ENCODE peak calls at places on chromosomes 16 and 17, in seven cellular contexts. S, H, Y, R, I, K and T are unnamed samples.

GRCh38 chr17:49910094-49910857 is 58.7 kb upstream of the DLX4 start:
- DNase-seq in S (peak; percentile 90), H (no peak), Y (no peak), R (no peak), I (no peak), K (peak; percentile 24), T (peak; percentile 78)

GRCh38 chr17:14719942-14720341 is 419.1 kb downstream of the HS3ST3B1 start:
- DNase-seq in S (no peak), H (no peak), Y (no peak), R (no peak), I (no peak), K (no peak), T (no peak)

GRCh38 chr16:12906271-12906670 is 4.9 kb downstream of the SHISA9 start:
- DNase-seq in S (no peak), H (no peak), Y (no peak), R (no peak), I (no peak), K (no peak), T (no peak)

GRCh38 chr17:64084086-64084939 is 45.6 kb downstream of the ERN1 start:
- DNase-seq in S (peak; percentile 64), H (peak; percentile 43), Y (no peak), R (no peak), I (no peak), K (peak; percentile 68), T (no peak)

GRCh38 chr17:49327835-49328784 is 33.9 kb downstream of the ZNF652 start:
- DNase-seq in S (no peak), H (peak; percentile 9), Y (no peak), R (peak; percentile 49), I (no peak), K (no peak), T (no peak)

GRCh38 chr16:31050280-31051030 is 17.1 kb downstream of the STX4 start:
- DNase-seq in S (no peak), H (no peak), Y (no peak), R (no peak), I (no peak), K (no peak), T (no peak)

GRCh38 chr17:43905985-43906852 is 1.1 kb downstream of the MPP2 start:
- DNase-seq in S (peak; percentile 94), H (peak; percentile 45), Y (no peak), R (peak; percentile 14), I (peak; percentile 77), K (peak; percentile 45), T (peak; percentile 92)

GRCh38 chr17:40130352-40131042 is 8.7 kb downstream of the MSL1 start:
- DNase-seq in S (no peak), H (no peak), Y (no peak), R (peak; percentile 77), I (no peak), K (peak; percentile 61), T (no peak)

GRCh38 chr17:47275245-47275984 is 21.8 kb downstream of the ITGB3 start:
- DNase-seq in S (peak; percentile 82), H (peak; percentile 84), Y (no peak), R (no peak), I (peak; percentile 36), K (peak; percentile 70), T (peak; percentile 89)

GRCh38 chr16:19415461-19415860 is 2.2 kb upstream of the TMC5 start:
- DNase-seq in S (no peak), H (no peak), Y (no peak), R (no peak), I (no peak), K (no peak), T (no peak)

GRCh38 chr17:29906969-29907368 is 23.1 kb downstream of the SSH2 start:
- DNase-seq in S (no peak), H (no peak), Y (no peak), R (no peak), I (no peak), K (no peak), T (no peak)

GRCh38 chr17:50062323-50063243 is 6.7 kb downstream of the ITGA3 start:
- DNase-seq in S (no peak), H (peak; percentile 73), Y (no peak), R (peak; percentile 66), I (no peak), K (peak; percentile 78), T (no peak)

GRCh38 chr16:25013751-25014499 is 1.2 kb downstream of the ARHGAP17 start:
- DNase-seq in S (no peak), H (no peak), Y (no peak), R (no peak), I (no peak), K (no peak), T (no peak)

GRCh38 chr17:49337900-49338299 is 24.1 kb downstream of the ZNF652 start:
- DNase-seq in S (no peak), H (peak; percentile 70), Y (no peak), R (no peak), I (no peak), K (no peak), T (no peak)

GRCh38 chr17:38869647-38870258 is at the start of gene LASP1:
- DNase-seq in S (no peak), H (peak; percentile 87), Y (peak; percentile 44), R (peak; percentile 78), I (peak; percentile 83), K (peak; percentile 89), T (peak; percentile 92)

GRCh38 chr16:78421244-78421661 is 321.8 kb downstream of the WWOX start:
- DNase-seq in S (no peak), H (no peak), Y (peak; percentile 23), R (no peak), I (peak; percentile 49), K (no peak), T (peak; percentile 94)

GRCh38 chr17:72656114-72656763 is 436.2 kb downstream of the SLC39A11 start:
- DNase-seq in S (no peak), H (no peak), Y (no peak), R (no peak), I (no peak), K (no peak), T (no peak)

GRCh38 chr16:51095890-51096626 is 55.0 kb downstream of the SALL1 start:
- DNase-seq in S (no peak), H (no peak), Y (no peak), R (no peak), I (no peak), K (no peak), T (no peak)

GRCh38 chr16:49496656-49497055 is 123.1 kb downstream of the C16orf78 start:
- DNase-seq in S (no peak), H (no peak), Y (no peak), R (no peak), I (no peak), K (no peak), T (no peak)

GRCh38 chr17:56781944-56782737 is 51.6 kb downstream of the C17orf67 start:
- DNase-seq in S (no peak), H (no peak), Y (no peak), R (no peak), I (no peak), K (no peak), T (no peak)
- H3K9ac ChIP-seq in S (no peak overlapping the region), H (no peak overlapping the region), Y (no peak overlapping the region), R (no peak overlapping the region), I (no peak overlapping the region), K (no peak overlapping the region), T (no peak overlapping the region)

GRCh38 chr16:84209989-84210388 is 19.0 kb downstream of the ADAD2 start:
- DNase-seq in S (no peak), H (peak; percentile 15), Y (no peak), R (no peak), I (no peak), K (peak; percentile 24), T (no peak)
- H3K79me1 ChIP-seq in S (no peaks in the 10 kb centered on the region), H (no peaks in the 10 kb centered on the region), Y (no peaks in the 10 kb centered on the region), R (no peaks in the 10 kb centered on the region), I (no peaks in the 10 kb centered on the region), K (no peaks in the 10 kb centered on the region), T (no peaks in the 10 kb centered on the region)

GRCh38 chr16:55479560-55480197 is 681 bp downstream of the MMP2 start:
- DNase-seq in S (no peak), H (no peak), Y (no peak), R (no peak), I (peak; percentile 37), K (peak; percentile 43), T (peak; percentile 44)
- H3K9ac ChIP-seq in S (no peak overlapping the region), H (peak overlapping the region; percentile 76), Y (peak overlapping the region; percentile 4), R (peak overlapping the region; percentile 94), I (peak overlapping the region; percentile 88), K (peak overlapping the region; percentile 99), T (peak overlapping the region; percentile 84)

DNA sequence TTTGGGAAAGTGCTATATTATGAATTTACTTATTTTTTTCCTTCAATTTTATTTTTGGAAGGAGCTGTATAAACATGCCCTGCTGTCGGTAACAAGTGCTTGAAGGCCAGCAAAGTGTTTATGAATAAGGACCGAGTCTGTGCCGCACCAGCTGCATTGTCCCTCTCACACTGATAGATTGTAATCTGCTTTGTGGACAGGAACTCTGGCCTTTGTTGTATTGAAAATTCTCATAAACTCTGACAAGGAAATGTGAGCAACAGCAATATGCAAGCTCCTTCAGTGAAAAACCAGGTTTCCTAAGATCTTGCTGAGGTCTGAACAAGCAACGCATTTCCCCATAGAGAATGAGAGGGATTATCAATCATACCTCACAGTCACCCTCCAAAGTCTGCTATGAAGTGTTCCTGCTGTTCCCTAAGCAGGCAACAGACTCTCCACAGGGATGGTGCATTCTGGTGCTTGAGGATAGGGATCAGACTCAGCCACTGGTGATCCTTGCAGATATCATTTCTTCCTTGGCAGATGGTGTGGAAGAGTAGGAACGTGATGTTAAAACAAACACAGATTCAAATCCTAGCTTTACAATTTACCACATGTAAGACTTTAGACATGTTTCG is 109.6 kb downstream of the KCNJ2 start:
- DNase-seq in S (no peak), H (peak; percentile 1), Y (no peak), R (no peak), I (no peak), K (peak; percentile 14), T (no peak)
- H3K79me1 ChIP-seq in S (no peaks in the 10 kb centered on the region), H (no peaks in the 10 kb centered on the region), Y (no peaks in the 10 kb centered on the region), R (no peaks in the 10 kb centered on the region), I (peaks cover 2% of the 10 kb centered on the region), K (no peaks in the 10 kb centered on the region), T (no peaks in the 10 kb centered on the region)

DNA sequence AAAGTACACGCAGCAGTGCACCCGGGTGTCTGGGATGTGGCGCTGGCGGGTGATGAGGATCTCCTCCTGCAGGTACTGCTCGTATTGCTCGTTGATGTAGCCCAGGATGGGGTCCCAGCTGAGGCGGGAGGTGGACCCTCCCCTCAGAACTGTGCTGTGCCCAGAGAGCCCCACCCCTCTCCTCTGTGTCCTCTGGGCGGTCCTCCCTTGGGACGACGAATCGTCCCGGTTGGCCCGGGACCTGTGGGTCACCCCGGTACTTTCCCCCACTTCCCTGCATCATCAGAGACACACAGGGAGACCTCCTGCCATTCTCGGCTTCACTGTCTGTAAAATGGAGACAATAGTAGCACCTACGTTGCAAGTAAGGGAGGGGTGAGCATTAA is 4.2 kb downstream of the SEPTIN12 start:
- DNase-seq in S (no peak), H (no peak), Y (no peak), R (no peak), I (no peak), K (no peak), T (no peak)
- H3K9ac ChIP-seq in S (no peak overlapping the region), H (no peak overlapping the region), Y (no peak overlapping the region), R (no peak overlapping the region), I (no peak overlapping the region), K (no peak overlapping the region), T (no peak overlapping the region)